ENCODE peak calls at places on chromosomes 5 and 9, in six cellular contexts. R, K, X, L, I and Z are unnamed samples.

GRCh38 chr5:157107508-157107907 is 1.3 kb downstream of the HAVCR2 start:
- DNase-seq in R (no peak), K (no peak), X (no peak), L (no peak), I (peak), Z (no peak)

GRCh38 chr5:37739817-37740261 is 100.0 kb downstream of the GDNF start:
- DNase-seq in R (no peak), K (no peak), X (no peak), L (peak), I (no peak), Z (no peak)

GRCh38 chr5:17238521-17239041 is 21.1 kb downstream of the BASP1 start:
- DNase-seq in R (no peak), K (no peak), X (no peak), L (peak), I (no peak), Z (no peak)

GRCh38 chr5:135216072-135216812 is 182.2 kb upstream of the PITX1 start:
- DNase-seq in R (no peak), K (peak), X (no peak), L (no peak), I (no peak), Z (no peak)

GRCh38 chr9:78566948-78567675 is 270.2 kb downstream of the PSAT1 start:
- DNase-seq in R (no peak), K (no peak), X (no peak), L (peak), I (no peak), Z (no peak)

GRCh38 chr5:140556438-140556837 is 835 bp downstream of the SRA1 start:
- DNase-seq in R (no peak), K (no peak), X (no peak), L (peak), I (no peak), Z (no peak)

GRCh38 chr5:57082441-57083067 is 91.3 kb upstream of the GPBP1 start:
- DNase-seq in R (no peak), K (no peak), X (no peak), L (peak), I (no peak), Z (peak)

GRCh38 chr5:137336565-137337120 is 162.5 kb downstream of the SPOCK1 start:
- DNase-seq in R (no peak), K (no peak), X (no peak), L (no peak), I (no peak), Z (no peak)

GRCh38 chr5:51382759-51383493 is at the start of gene ISL1:
- DNase-seq in R (peak), K (peak), X (no peak), L (peak), I (peak), Z (peak)

GRCh38 chr5:125232779-125233230 is 486.4 kb upstream of the ZNF608 start:
- DNase-seq in R (no peak), K (no peak), X (no peak), L (peak), I (no peak), Z (no peak)

GRCh38 chr5:159456722-159457462 is 126.6 kb upstream of the IL12B start:
- DNase-seq in R (no peak), K (no peak), X (no peak), L (peak), I (no peak), Z (peak)

GRCh38 chr5:2148312-2149195 is 265.8 kb upstream of the IRX4 start:
- DNase-seq in R (no peak), K (peak), X (no peak), L (no peak), I (no peak), Z (no peak)

GRCh38 chr9:129664664-129665007 is 811 bp upstream of the PRRX2 start:
- DNase-seq in R (no peak), K (no peak), X (no peak), L (no peak), I (no peak), Z (peak)

GRCh38 chr9:107707419-107707837 is 217.9 kb upstream of the KLF4 start:
- DNase-seq in R (no peak), K (no peak), X (no peak), L (peak), I (peak), Z (no peak)

GRCh38 chr9:129333613-129333960 is 155.5 kb upstream of the IER5L start:
- DNase-seq in R (no peak), K (peak), X (no peak), L (no peak), I (peak), Z (peak)

GRCh38 chr9:127170652-127171051 is 48.2 kb upstream of the ANGPTL2 start:
- DNase-seq in R (no peak), K (no peak), X (no peak), L (no peak), I (no peak), Z (no peak)
- H2BK5ac ChIP-seq in R (no peak), K (no peak), X (no peak), L (no peak), I (no peak), Z (no peak)

GRCh38 chr9:99180199-99180598 is 41.5 kb downstream of the ALG2 start:
- DNase-seq in R (no peak), K (no peak), X (no peak), L (no peak), I (no peak), Z (no peak)

GRCh38 chr9:99178912-99179872 is 42.5 kb downstream of the ALG2 start:
- DNase-seq in R (no peak), K (no peak), X (no peak), L (no peak), I (no peak), Z (no peak)

GRCh38 chr9:99173570-99174504 is 47.9 kb downstream of the ALG2 start:
- DNase-seq in R (no peak), K (no peak), X (no peak), L (no peak), I (no peak), Z (no peak)

GRCh38 chr9:99177576-99178365 is 44.0 kb downstream of the ALG2 start:
- DNase-seq in R (no peak), K (no peak), X (no peak), L (no peak), I (no peak), Z (no peak)

GRCh38 chr9:99176527-99177013 is 45.2 kb downstream of the ALG2 start:
- DNase-seq in R (no peak), K (no peak), X (no peak), L (no peak), I (no peak), Z (no peak)
- H2BK5ac ChIP-seq in R (no peak), K (no peak), X (no peak), L (no peak), I (no peak), Z (no peak)

DNA sequence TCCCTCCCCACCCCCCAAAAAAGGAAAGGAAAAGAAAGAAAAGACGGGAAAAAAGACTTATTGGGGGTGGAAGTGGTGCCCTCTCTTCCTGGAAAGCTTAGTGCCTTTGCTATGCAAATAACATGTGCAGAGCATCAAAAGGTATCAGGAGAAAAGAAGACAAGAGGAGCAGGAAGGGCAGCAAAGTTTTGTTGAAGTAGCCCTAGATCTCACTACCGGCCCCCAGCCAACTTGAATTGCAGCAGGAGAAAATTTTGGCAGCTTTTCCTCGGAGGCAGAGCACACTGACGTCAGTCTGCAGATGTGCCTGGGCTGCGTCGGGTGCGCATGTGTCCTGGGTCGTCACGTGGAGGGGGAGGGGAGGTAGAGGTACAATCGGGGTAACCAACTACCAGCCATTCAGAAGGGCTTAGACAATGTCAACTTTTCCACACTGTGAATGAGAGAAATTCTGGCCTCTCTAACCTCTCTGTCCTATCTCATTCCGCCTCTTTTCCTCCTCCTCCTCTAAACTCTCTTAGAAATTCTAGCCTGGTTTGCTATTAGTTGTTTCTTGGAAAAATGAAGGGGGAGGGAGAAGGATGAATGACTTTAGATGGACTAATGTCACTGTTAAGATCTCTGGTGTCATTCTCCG is at the start of gene ADAMTS6:
- DNase-seq in R (peak), K (peak), X (no peak), L (peak), I (peak), Z (peak)
- H2BK5ac ChIP-seq in R (peak), K (no peak), X (peak), L (peak), I (peak), Z (peak)

DNA sequence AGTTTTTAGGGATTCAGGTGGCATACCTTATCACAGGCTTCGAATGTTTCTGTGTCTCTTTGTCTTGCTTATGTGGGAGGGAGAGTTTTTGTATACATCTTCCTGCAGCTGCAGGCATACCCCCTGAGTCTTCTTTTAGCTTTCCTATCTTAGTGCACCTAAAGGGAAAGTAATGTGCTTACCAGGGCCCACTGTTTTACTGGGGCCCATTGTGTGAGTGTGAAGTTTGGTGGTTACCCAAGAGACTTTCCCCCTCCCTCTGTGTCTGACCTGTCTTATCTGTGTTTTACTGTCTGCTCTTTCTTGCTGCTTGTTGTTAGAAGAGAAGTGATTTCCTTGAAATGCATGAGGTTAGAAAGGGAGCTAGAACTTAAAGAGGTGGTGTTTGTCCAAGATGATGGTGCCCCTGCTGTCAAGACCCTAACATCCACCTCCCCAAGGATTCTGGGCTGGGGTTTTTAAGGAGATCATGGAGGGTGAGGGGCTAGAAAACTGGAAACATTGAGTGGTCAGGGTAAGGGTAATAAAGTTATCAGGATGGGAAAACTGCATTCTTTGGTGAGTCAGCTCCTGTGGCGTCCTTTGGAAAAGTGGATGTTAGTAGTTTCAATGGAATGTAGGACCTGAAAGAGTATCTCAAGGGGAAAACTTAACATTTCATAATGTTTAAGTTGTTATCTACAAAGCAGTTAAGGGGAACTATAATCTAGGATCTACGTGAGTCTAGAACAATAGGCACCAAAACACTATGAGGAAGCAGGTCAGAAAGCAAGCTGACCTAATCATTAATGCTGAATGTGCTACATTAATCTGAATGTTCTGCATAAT is 583.5 kb upstream of the TUSC1 start:
- DNase-seq in R (no peak), K (peak), X (no peak), L (peak), I (peak), Z (peak)
- H2BK5ac ChIP-seq in R (no peak), K (no peak), X (no peak), L (peak), I (peak), Z (no peak)

GRCh38 chr5:127970854-127971425 is 112.6 kb upstream of the SLC12A2 start:
- DNase-seq in R (no peak), K (no peak), X (no peak), L (no peak), I (no peak), Z (no peak)
- H2BK5ac ChIP-seq in R (no peak), K (no peak), X (no peak), L (no peak), I (no peak), Z (no peak)

GRCh38 chr5:122056913-122057312 is 21.1 kb downstream of the LOX start:
- DNase-seq in R (no peak), K (no peak), X (no peak), L (no peak), I (no peak), Z (no peak)
- H2BK5ac ChIP-seq in R (no peak), K (no peak), X (no peak), L (no peak), I (no peak), Z (no peak)